ENCODE peak calls at places on chromosome 10, in ten cellular contexts. U, M, I, C, N, H, V, K, Q and F are unnamed samples.

GRCh38 chr10:78551184-78552005 is 517.4 kb upstream of the ZMIZ1 start:
- DNase-seq in U (no peak), M (no peak), I (no peak), C (no peak), N (no peak), H (no peak), V (no peak), K (no peak), Q (no peak), F (no peak)

GRCh38 chr10:986137-986825 is 2.0 kb upstream of the GTPBP4 start:
- DNase-seq in U (no peak), M (no peak), I (no peak), C (no peak), N (peak; percentile 44), H (peak; percentile 57), V (no peak), K (peak; percentile 62), Q (no peak), F (peak; percentile 22)

GRCh38 chr10:113690749-113691148 is 11.0 kb downstream of the CASP7 start:
- DNase-seq in U (no peak), M (no peak), I (no peak), C (no peak), N (no peak), H (no peak), V (no peak), K (no peak), Q (no peak), F (no peak)

GRCh38 chr10:26697163-26697921 is at the start of gene PDSS1:
- DNase-seq in U (no peak), M (peak; percentile 84), I (peak; percentile 83), C (peak; percentile 68), N (peak; percentile 67), H (peak; percentile 53), V (peak; percentile 65), K (peak; percentile 66), Q (peak; percentile 88), F (peak; percentile 84)

GRCh38 chr10:34403512-34403911 is 411.6 kb downstream of the PARD3 start:
- DNase-seq in U (peak; percentile 22), M (no peak), I (no peak), C (no peak), N (no peak), H (no peak), V (no peak), K (peak; percentile 23), Q (no peak), F (peak; percentile 63)

GRCh38 chr10:110337906-110338305 is 33.2 kb upstream of the SMNDC1 start:
- DNase-seq in U (no peak), M (no peak), I (no peak), C (no peak), N (no peak), H (peak; percentile 62), V (no peak), K (peak; percentile 59), Q (no peak), F (no peak)

GRCh38 chr10:79427965-79428364 is 17.5 kb downstream of the ZCCHC24 start:
- DNase-seq in U (no peak), M (no peak), I (no peak), C (no peak), N (no peak), H (no peak), V (no peak), K (no peak), Q (no peak), F (no peak)

GRCh38 chr10:50506861-50507573 is 116.7 kb downstream of the SGMS1 start:
- DNase-seq in U (no peak), M (no peak), I (no peak), C (no peak), N (peak; percentile 52), H (no peak), V (no peak), K (no peak), Q (no peak), F (no peak)

GRCh38 chr10:116665541-116666125 is 44.9 kb downstream of the PNLIPRP2 start:
- DNase-seq in U (no peak), M (peak; percentile 77), I (no peak), C (peak; percentile 47), N (peak; percentile 43), H (no peak), V (peak; percentile 22), K (no peak), Q (peak; percentile 73), F (no peak)

GRCh38 chr10:15168296-15168780 is at the start of gene NMT2:
- DNase-seq in U (peak; percentile 33), M (no peak), I (peak; percentile 50), C (no peak), N (peak; percentile 89), H (peak; percentile 65), V (peak; percentile 84), K (peak; percentile 73), Q (peak; percentile 96), F (peak; percentile 90)

GRCh38 chr10:35585903-35586535 is 19.1 kb upstream of the GJD4 start:
- DNase-seq in U (no peak), M (no peak), I (no peak), C (no peak), N (no peak), H (peak; percentile 52), V (no peak), K (no peak), Q (no peak), F (no peak)

GRCh38 chr10:97065128-97065527 is 120.6 kb downstream of the SLIT1 start:
- DNase-seq in U (no peak), M (no peak), I (no peak), C (no peak), N (peak; percentile 69), H (peak; percentile 68), V (no peak), K (no peak), Q (no peak), F (peak; percentile 9)

GRCh38 chr10:71565284-71566000 is 154.1 kb downstream of the C10orf105 start:
- DNase-seq in U (no peak), M (no peak), I (no peak), C (no peak), N (no peak), H (no peak), V (no peak), K (no peak), Q (no peak), F (no peak)

GRCh38 chr10:29918623-29919400 is 140.6 kb downstream of the JCAD start:
- DNase-seq in U (no peak), M (no peak), I (no peak), C (no peak), N (peak; percentile 80), H (no peak), V (no peak), K (no peak), Q (peak; percentile 78), F (no peak)

GRCh38 chr10:24453404-24453830 is 244.5 kb downstream of the KIAA1217 start:
- DNase-seq in U (no peak), M (no peak), I (no peak), C (no peak), N (no peak), H (no peak), V (no peak), K (no peak), Q (no peak), F (no peak)

GRCh38 chr10:70596110-70596798 is 6.3 kb downstream of the PRF1 start:
- DNase-seq in U (no peak), M (no peak), I (no peak), C (peak; percentile 9), N (no peak), H (no peak), V (no peak), K (no peak), Q (no peak), F (no peak)

GRCh38 chr10:70494966-70495365 is 16.4 kb downstream of the PALD1 start:
- DNase-seq in U (no peak), M (no peak), I (peak; percentile 70), C (peak; percentile 36), N (peak; percentile 72), H (no peak), V (peak; percentile 53), K (no peak), Q (no peak), F (no peak)

GRCh38 chr10:111076682-111077661 is at the start of gene ADRA2A:
- DNase-seq in U (no peak), M (no peak), I (peak; percentile 24), C (peak; percentile 89), N (peak; percentile 84), H (peak; percentile 12), V (no peak), K (peak; percentile 52), Q (peak; percentile 91), F (no peak)

GRCh38 chr10:99908512-99908911 is 101.2 kb downstream of the DNMBP start:
- DNase-seq in U (no peak), M (no peak), I (no peak), C (no peak), N (no peak), H (no peak), V (no peak), K (peak; percentile 55), Q (no peak), F (no peak)

GRCh38 chr10:3054183-3054815 is 13.0 kb upstream of the PFKP start:
- DNase-seq in U (no peak), M (peak; percentile 71), I (no peak), C (no peak), N (no peak), H (no peak), V (no peak), K (no peak), Q (no peak), F (no peak)

GRCh38 chr10:78218833-78219490 is 185.3 kb downstream of the RPS24 start:
- DNase-seq in U (no peak), M (no peak), I (no peak), C (no peak), N (no peak), H (no peak), V (no peak), K (no peak), Q (no peak), F (no peak)

GRCh38 chr10:102280397-102281015 is 35.2 kb downstream of the GBF1 start:
- DNase-seq in U (no peak), M (no peak), I (no peak), C (no peak), N (peak; percentile 5), H (no peak), V (peak; percentile 71), K (peak; percentile 68), Q (no peak), F (no peak)

GRCh38 chr10:124174673-124175645 is 81.6 kb upstream of the CHST15 start:
- DNase-seq in U (no peak), M (no peak), I (no peak), C (no peak), N (no peak), H (no peak), V (no peak), K (no peak), Q (no peak), F (no peak)

GRCh38 chr10:63630928-63631685 is 109.9 kb downstream of the REEP3 start:
- DNase-seq in U (no peak), M (no peak), I (no peak), C (no peak), N (no peak), H (no peak), V (no peak), K (no peak), Q (no peak), F (no peak)

GRCh38 chr10:131099028-131099427 is 212.5 kb downstream of the TCERG1L start:
- DNase-seq in U (no peak), M (no peak), I (no peak), C (no peak), N (no peak), H (peak; percentile 42), V (no peak), K (no peak), Q (peak; percentile 15), F (no peak)

GRCh38 chr10:15374561-15374960 is 3.5 kb upstream of the FAM171A1 start:
- DNase-seq in U (no peak), M (no peak), I (no peak), C (no peak), N (no peak), H (no peak), V (no peak), K (no peak), Q (no peak), F (no peak)

GRCh38 chr10:113015201-113015600 is 65.2 kb downstream of the TCF7L2 start:
- DNase-seq in U (no peak), M (no peak), I (no peak), C (no peak), N (no peak), H (no peak), V (no peak), K (no peak), Q (no peak), F (peak; percentile 34)

GRCh38 chr10:124890225-124890624 is 51.7 kb upstream of the ZRANB1 start:
- DNase-seq in U (no peak), M (no peak), I (no peak), C (no peak), N (no peak), H (no peak), V (no peak), K (no peak), Q (no peak), F (no peak)